ENCODE peak calls at places on chromosomes 11 and 22, in seven cellular contexts. V is HCT116, U is ovary, P is OCI-LY7, Z is breast epithelium, G is A549, D is gastrocnemius medialis. F is an unnamed sample.

GRCh38 chr11:113401718-113402117 is 14.1 kb downstream of the ANKK1 start:
- DNase-seq in G (peak), D (peak), P (no peak), Z (peak), V (peak), U (no peak), F (no peak)

GRCh38 chr22:23478175-23478574 is 101.9 kb downstream of the IGLL1 start:
- DNase-seq in U (no peak), D (no peak), V (no peak), P (peak), Z (no peak), G (no peak), F (no peak)

GRCh38 chr11:64870176-64870892 is 8.1 kb downstream of the EHD1 start:
- DNase-seq in Z (no peak), U (no peak), P (no peak), D (peak), G (no peak), V (no peak), F (no peak)

GRCh38 chr22:31313366-31314147 is 21.3 kb upstream of the PIK3IP1 start:
- DNase-seq in G (peak), V (peak), D (peak), U (peak), Z (peak), P (peak), F (peak)

GRCh38 chr22:22884888-22885840 is 2.5 kb upstream of the IGLL5 start:
- DNase-seq in P (peak), V (no peak), Z (peak), D (no peak), U (no peak), G (no peak), F (no peak)

GRCh38 chr11:5486421-5486820 is 2.1 kb upstream of the OR52D1 start:
- DNase-seq in V (no peak), D (no peak), P (no peak), U (no peak), G (no peak), Z (no peak), F (no peak)

GRCh38 chr22:22554324-22555284 is 4.5 kb downstream of the PRAME start:
- DNase-seq in P (no peak), U (no peak), Z (no peak), D (no peak), V (no peak), G (no peak), F (no peak)

GRCh38 chr11:112292785-112293407 is 32.2 kb upstream of the PLET1 start:
- DNase-seq in U (no peak), D (peak), Z (peak), G (no peak), V (no peak), P (no peak), F (no peak)

GRCh38 chr11:1203505-1204271 is 19.2 kb upstream of the MUC5B start:
- DNase-seq in Z (no peak), P (no peak), U (no peak), G (no peak), D (peak), V (peak), F (no peak)

GRCh38 chr22:24219750-24220149 is 25.1 kb downstream of the GGT5 start:
- DNase-seq in P (no peak), U (no peak), Z (no peak), V (no peak), D (no peak), G (no peak), F (no peak)

GRCh38 chr22:26483439-26484359 is at the start of the genes HPS4 and SRRD:
- DNase-seq in U (peak), V (peak), G (peak), D (peak), P (peak), Z (peak), F (peak)

GRCh38 chr11:134347441-134347840 is 15.7 kb downstream of the GLB1L2 start:
- DNase-seq in Z (no peak), V (no peak), P (no peak), G (no peak), D (no peak), U (no peak), F (no peak)

GRCh38 chr22:20788627-20789344 is 14.9 kb downstream of the SERPIND1 start:
- DNase-seq in Z (no peak), G (no peak), P (no peak), U (no peak), D (no peak), V (no peak), F (no peak)

GRCh38 chr11:32108576-32108975 is 17.7 kb downstream of the RCN1 start:
- DNase-seq in P (no peak), V (no peak), U (no peak), Z (no peak), D (no peak), G (no peak), F (no peak)

GRCh38 chr11:34564406-34564805 is 50.8 kb upstream of the ELF5 start:
- DNase-seq in D (no peak), P (no peak), G (no peak), U (no peak), Z (no peak), V (peak), F (no peak)

GRCh38 chr22:24763872-24764485 is 10.5 kb downstream of the PIWIL3 start:
- DNase-seq in G (no peak), P (no peak), U (no peak), V (no peak), Z (no peak), D (no peak), F (no peak)

GRCh38 chr22:30159082-30159481 is 78.8 kb downstream of the HORMAD2 start:
- DNase-seq in G (no peak), P (no peak), U (no peak), Z (no peak), D (no peak), V (no peak), F (no peak)
- H3K27ac ChIP-seq in G (peak), P (no peak), U (no peak), Z (no peak), D (no peak), V (no peak), F (no peak)

GRCh38 chr11:67648140-67648795 is 2.3 kb downstream of the ACY3 start:
- DNase-seq in U (no peak), P (peak), Z (no peak), D (no peak), G (peak), V (peak), F (no peak)
- TF ChIP-seq CTCF in U (no peak), P (peak), Z (no peak), D (no peak), G (peak), V (peak), F (peak)

DNA sequence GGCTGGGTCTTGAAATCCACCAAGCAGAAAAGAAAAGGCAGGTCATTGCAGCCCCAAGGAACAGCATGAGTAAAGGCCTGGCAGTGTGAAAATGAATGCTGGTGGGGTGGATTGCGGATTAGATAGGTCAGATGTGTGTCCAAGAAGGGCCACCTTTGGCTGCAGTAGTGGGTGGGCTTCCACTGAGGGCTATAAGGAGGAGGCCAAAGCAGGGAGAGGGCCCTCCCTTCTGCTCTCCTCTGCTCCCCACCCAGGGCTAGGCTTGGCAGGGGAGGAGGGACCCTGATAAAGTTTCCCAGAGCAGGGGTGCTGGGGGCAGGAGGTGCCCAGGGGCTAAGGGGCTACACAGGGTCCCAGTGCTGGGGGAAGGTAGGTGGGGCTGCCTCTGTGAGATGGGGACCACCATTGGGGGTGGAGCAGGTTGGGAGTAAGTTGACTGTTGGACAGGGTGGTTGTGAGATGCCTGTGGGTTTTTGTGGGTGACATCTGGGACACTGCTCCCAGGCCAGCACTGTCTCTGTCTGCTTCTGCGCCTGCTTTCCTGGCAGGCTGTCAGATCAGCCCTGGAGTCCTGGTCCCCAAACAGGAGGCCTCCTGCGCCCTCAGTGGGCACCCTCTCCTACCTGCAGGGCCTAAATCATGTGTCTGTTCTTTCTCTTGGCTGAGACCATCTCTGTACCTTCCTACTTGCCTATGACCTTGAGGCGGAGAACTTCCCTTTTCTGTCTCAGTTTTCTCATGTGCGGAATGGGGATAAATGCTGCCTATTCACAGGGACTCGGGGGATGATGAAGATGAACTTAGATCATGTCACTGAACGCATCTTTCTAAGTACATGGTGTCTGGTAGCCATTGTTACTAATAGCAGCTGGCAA is 1.9 kb downstream of the CAPN5 start:
- DNase-seq in G (no peak), P (no peak), U (peak), Z (no peak), V (no peak), D (no peak), F (peak)
- H3K27ac ChIP-seq in G (no peak), P (no peak), U (no peak), Z (peak), V (no peak), D (no peak), F (no peak)

GRCh38 chr11:66497206-66497605 is 13.2 kb upstream of the BBS1 start:
- DNase-seq in Z (no peak), V (no peak), D (no peak), G (no peak), U (no peak), P (no peak), F (no peak)

GRCh38 chr11:66493124-66493523 is 12.9 kb downstream of the DPP3 start:
- DNase-seq in D (no peak), V (no peak), P (no peak), G (no peak), U (no peak), Z (no peak), F (no peak)

GRCh38 chr11:66494458-66494857 is 14.2 kb downstream of the DPP3 start:
- DNase-seq in V (no peak), U (no peak), D (no peak), G (no peak), Z (no peak), P (no peak), F (no peak)

GRCh38 chr11:66494935-66495334 is 14.7 kb downstream of the DPP3 start:
- DNase-seq in U (no peak), P (no peak), V (no peak), D (no peak), G (no peak), Z (no peak), F (no peak)

DNA sequence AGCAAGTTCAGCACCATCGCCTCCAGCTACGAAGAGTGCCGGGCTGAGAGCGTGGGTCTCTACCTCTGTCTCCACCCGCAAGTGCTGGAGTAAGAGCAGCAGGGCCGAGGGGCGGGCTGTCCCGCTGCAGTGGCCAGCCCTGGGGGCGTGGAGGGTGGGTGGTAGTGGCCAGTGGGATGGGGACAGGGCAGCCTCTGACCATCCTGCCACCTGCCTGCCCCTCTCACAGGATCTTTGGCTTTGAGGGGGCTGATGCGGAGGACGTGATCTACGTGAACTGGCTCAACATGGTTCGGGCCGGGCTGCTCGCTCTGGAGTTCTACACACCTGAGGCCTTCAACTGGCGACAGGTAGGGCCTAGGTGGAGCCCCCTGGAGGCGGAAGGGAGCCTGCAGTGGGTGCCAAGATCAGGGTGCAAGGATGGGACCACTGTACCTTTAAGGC is 15.0 kb upstream of the BBS1 start:
- DNase-seq in U (no peak), P (no peak), Z (no peak), G (no peak), V (no peak), D (no peak), F (no peak)
- TF ChIP-seq CTCF in U (no peak), P (peak), Z (no peak), G (no peak), V (peak), D (no peak), F (no peak)

GRCh38 chr11:95119361-95120060 is 29.9 kb downstream of the ENDOD1 start:
- DNase-seq in Z (peak), U (no peak), D (peak), V (no peak), P (no peak), G (no peak), F (no peak)
- H3K27ac ChIP-seq in Z (peak), U (no peak), D (peak), V (peak), P (no peak), G (no peak), F (no peak)

DNA sequence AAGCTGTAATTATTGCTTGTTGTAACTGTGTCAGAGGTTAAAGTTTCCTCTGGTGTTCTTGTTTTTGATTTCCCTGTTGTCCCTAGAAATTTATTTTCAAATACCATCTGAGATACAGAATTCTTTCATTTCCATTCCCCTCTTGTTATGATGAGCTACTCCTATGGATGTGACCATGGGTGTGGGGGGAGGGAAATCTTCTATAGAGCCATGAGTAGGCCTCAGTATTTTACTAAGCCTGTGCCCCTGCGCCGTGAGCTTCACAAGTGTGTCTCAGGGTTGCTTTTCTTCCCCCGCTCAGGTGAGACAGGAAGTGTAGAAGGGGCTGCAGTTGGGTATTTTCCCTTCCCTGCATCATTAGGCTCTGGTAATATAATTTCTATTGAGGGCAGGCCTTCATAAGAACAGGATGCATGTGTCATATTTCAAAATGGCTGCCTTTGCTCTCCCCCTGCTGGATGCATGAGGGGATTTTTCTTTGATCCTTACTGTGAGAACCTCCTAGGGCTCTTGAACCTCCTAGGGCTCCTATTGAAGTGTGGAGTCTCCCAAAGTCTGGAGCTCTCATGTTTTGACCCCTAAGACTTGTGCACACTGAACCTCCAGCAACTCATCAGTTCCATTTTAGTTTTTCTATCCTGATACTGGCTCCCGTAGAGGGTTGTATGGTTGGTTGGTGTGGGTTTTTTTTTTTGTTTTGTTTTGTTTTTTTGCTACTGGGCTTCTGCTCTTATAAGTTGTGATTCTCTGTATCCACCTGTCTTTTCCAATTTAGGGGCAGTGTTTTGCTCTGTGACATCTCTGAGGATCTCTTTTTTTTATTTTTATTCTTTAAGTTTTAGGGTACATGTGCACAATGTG is 658.2 kb downstream of the NTM start:
- DNase-seq in G (no peak), Z (no peak), V (no peak), U (no peak), P (peak), D (no peak), F (no peak)
- TF ChIP-seq CTCF in G (no peak), Z (no peak), V (peak), U (no peak), P (peak), D (no peak), F (no peak)

GRCh38 chr11:6586434-6587359 is 16.7 kb downstream of the RRP8 start:
- DNase-seq in G (no peak), Z (no peak), U (no peak), P (no peak), V (no peak), D (no peak), F (no peak)
- H3K27ac ChIP-seq in G (no peak), Z (no peak), U (no peak), P (no peak), V (no peak), D (no peak), F (no peak)

GRCh38 chr22:43941449-43941848 is 13.8 kb upstream of the SAMM50 start:
- DNase-seq in P (no peak), G (no peak), Z (no peak), U (no peak), D (no peak), V (no peak), F (no peak)

GRCh38 chr22:43948836-43949235 is 6.4 kb upstream of the SAMM50 start:
- DNase-seq in Z (no peak), V (no peak), G (no peak), U (no peak), D (no peak), P (no peak), F (no peak)

GRCh38 chr22:43944670-43945430 is 10.4 kb upstream of the SAMM50 start:
- DNase-seq in D (no peak), U (no peak), G (no peak), P (no peak), Z (no peak), V (no peak), F (no peak)

GRCh38 chr22:43946391-43946680 is 8.9 kb upstream of the SAMM50 start:
- DNase-seq in P (no peak), D (no peak), G (peak), Z (no peak), U (no peak), V (no peak), F (no peak)

GRCh38 chr22:43945632-43946390 is 9.4 kb upstream of the SAMM50 start:
- DNase-seq in V (peak), U (no peak), P (peak), Z (no peak), G (peak), D (peak), F (peak)
- TF ChIP-seq CTCF in V (peak), U (no peak), P (peak), Z (peak), G (peak), D (peak), F (peak)

F was measured in CD8-positive, alpha-beta T cell.